ENCODE peak calls at places on chromosomes 11 and 22, in five cellular contexts. One of them, this sample, is unnamed.

GRCh38 chr11:64165482-64165841 is 451 bp downstream of the MACROD1 start:
- DNase-seq in sigmoid colon: no peak
- DNase-seq in uterus: no peak
- DNase-seq in IMR-90: no peak
- DNase-seq in GM12891: no peak
- DNase-seq in this sample: peak; percentile 62

GRCh38 chr22:40593460-40594273 is 42.9 kb downstream of the MRTFA start:
- DNase-seq in GM12891: no peak
- DNase-seq in sigmoid colon: no peak
- DNase-seq in uterus: no peak
- DNase-seq in IMR-90: no peak
- DNase-seq in this sample: no peak

GRCh38 chr11:1943977-1944376 is 3.2 kb upstream of the MRPL23 start:
- DNase-seq in IMR-90: peak; percentile 5
- DNase-seq in sigmoid colon: peak; percentile 44
- DNase-seq in uterus: peak; percentile 12
- DNase-seq in GM12891: no peak
- DNase-seq in this sample: no peak

GRCh38 chr11:36015806-36016205 is 71.9 kb downstream of the LDLRAD3 start:
- DNase-seq in sigmoid colon: peak; percentile 74
- DNase-seq in uterus: peak; percentile 26
- DNase-seq in GM12891: no peak
- DNase-seq in IMR-90: no peak
- DNase-seq in this sample: no peak

GRCh38 chr22:32325416-32325801 is 32.3 kb upstream of the RFPL3 start:
- DNase-seq in uterus: no peak
- DNase-seq in IMR-90: no peak
- DNase-seq in sigmoid colon: no peak
- DNase-seq in GM12891: no peak
- DNase-seq in this sample: peak; percentile 57

GRCh38 chr11:64619811-64620285 is 28.8 kb downstream of the SLC22A12 start:
- DNase-seq in sigmoid colon: peak; percentile 86
- DNase-seq in uterus: peak; percentile 94
- DNase-seq in IMR-90: peak; percentile 49
- DNase-seq in GM12891: no peak
- DNase-seq in this sample: no peak

GRCh38 chr22:35971418-35972119 is 57.1 kb downstream of the RBFOX2 start:
- DNase-seq in GM12891: no peak
- DNase-seq in IMR-90: peak; percentile 93
- DNase-seq in uterus: peak; percentile 69
- DNase-seq in sigmoid colon: no peak
- DNase-seq in this sample: no peak

GRCh38 chr11:122115520-122116343 is at the start of gene BLID:
- DNase-seq in IMR-90: peak; percentile 46
- DNase-seq in sigmoid colon: peak; percentile 70
- DNase-seq in uterus: peak; percentile 54
- DNase-seq in GM12891: no peak
- DNase-seq in this sample: peak; percentile 6

GRCh38 chr11:118099838-118100570 is 13.2 kb upstream of the SMIM35 start:
- DNase-seq in sigmoid colon: peak; percentile 28
- DNase-seq in GM12891: no peak
- DNase-seq in uterus: no peak
- DNase-seq in IMR-90: no peak
- DNase-seq in this sample: no peak

GRCh38 chr11:8363924-8364323 is 100.2 kb upstream of the LMO1 start:
- DNase-seq in IMR-90: no peak
- DNase-seq in uterus: no peak
- DNase-seq in GM12891: no peak
- DNase-seq in sigmoid colon: no peak
- DNase-seq in this sample: no peak

GRCh38 chr22:28017859-28018258 is 98.8 kb upstream of the PITPNB start:
- DNase-seq in IMR-90: no peak
- DNase-seq in GM12891: no peak
- DNase-seq in uterus: peak; percentile 9
- DNase-seq in sigmoid colon: peak; percentile 57
- DNase-seq in this sample: no peak

GRCh38 chr11:65868076-65868667 is 4.4 kb downstream of the EFEMP2 start:
- DNase-seq in IMR-90: no peak
- DNase-seq in uterus: peak; percentile 42
- DNase-seq in GM12891: no peak
- DNase-seq in sigmoid colon: peak; percentile 70
- DNase-seq in this sample: no peak
- TF ChIP-seq POLR2A in IMR-90: no peak
- TF ChIP-seq POLR2A in uterus: no peak
- TF ChIP-seq POLR2A in GM12891: no peak
- TF ChIP-seq POLR2A in sigmoid colon: no peak
- TF ChIP-seq POLR2A in this sample: peak; percentile 34

DNA sequence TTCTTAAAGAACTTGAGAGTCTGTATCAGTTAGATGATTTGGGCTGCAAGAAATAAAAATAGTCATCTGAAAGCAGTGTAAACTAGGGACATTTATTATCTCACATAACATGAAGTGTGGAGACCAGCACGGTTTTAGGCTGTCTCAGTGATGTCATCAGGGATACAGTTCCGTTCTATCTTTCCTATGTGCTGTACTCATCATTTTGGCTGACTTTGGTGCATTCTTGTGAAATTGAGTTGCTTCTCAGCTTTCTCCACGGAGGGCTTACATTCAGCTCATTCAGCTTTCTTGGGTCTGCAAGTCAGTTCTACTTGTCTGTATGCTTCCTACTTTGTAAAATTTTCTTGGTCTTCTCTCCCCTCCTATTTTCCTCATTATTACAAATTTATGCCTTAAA is 51.8 kb upstream of the LIN7C start:
- DNase-seq in IMR-90: peak; percentile 32
- DNase-seq in GM12891: no peak
- DNase-seq in uterus: no peak
- DNase-seq in sigmoid colon: no peak
- DNase-seq in this sample: no peak
- TF ChIP-seq POLR2A in IMR-90: no peak
- TF ChIP-seq POLR2A in GM12891: no peak
- TF ChIP-seq POLR2A in uterus: no peak
- TF ChIP-seq POLR2A in sigmoid colon: no peak
- TF ChIP-seq POLR2A in this sample: no peak

DNA sequence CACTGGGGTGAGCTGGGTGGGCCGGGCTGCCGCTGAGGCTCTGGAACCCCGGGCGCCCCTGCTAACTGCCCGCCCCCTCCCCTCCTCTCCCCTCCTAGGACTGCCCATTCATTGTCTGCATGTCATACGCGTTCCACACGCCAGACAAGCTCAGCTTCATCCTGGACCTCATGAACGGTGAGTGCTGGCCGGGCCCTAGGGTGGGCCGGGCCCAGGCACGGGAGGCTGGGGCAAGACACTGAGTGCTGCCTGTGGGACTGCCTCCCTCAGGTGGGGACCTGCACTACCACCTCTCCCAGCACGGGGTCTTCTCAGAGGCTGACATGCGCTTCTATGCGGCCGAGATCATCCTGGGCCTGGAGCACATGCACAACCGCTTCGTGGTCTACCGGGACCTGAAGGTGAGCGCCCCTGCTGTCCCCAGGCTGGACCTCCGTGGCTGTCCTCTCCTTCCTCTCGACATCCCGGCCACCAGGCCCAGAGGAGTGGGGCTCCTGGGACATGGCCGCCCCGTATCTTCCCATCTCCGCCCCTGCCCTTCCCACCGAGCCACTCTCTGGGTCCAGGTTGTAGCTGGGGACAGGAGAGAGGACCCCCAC is 7.5 kb upstream of the ANKRD13D start:
- DNase-seq in GM12891: no peak
- DNase-seq in uterus: no peak
- DNase-seq in IMR-90: no peak
- DNase-seq in sigmoid colon: peak; percentile 57
- DNase-seq in this sample: no peak
- TF ChIP-seq POLR2A in GM12891: no peak
- TF ChIP-seq POLR2A in uterus: no peak
- TF ChIP-seq POLR2A in IMR-90: no peak
- TF ChIP-seq POLR2A in sigmoid colon: no peak
- TF ChIP-seq POLR2A in this sample: no peak

GRCh38 chr11:68854273-68854958 is 12.7 kb upstream of the CPT1A start:
- DNase-seq in GM12891: no peak
- DNase-seq in uterus: no peak
- DNase-seq in sigmoid colon: no peak
- DNase-seq in IMR-90: no peak
- DNase-seq in this sample: no peak

GRCh38 chr11:68857037-68857586 is 15.4 kb upstream of the CPT1A start:
- DNase-seq in GM12891: no peak
- DNase-seq in sigmoid colon: no peak
- DNase-seq in uterus: no peak
- DNase-seq in IMR-90: no peak
- DNase-seq in this sample: no peak

GRCh38 chr11:68852628-68853027 is 10.9 kb upstream of the CPT1A start:
- DNase-seq in sigmoid colon: no peak
- DNase-seq in uterus: no peak
- DNase-seq in IMR-90: no peak
- DNase-seq in GM12891: no peak
- DNase-seq in this sample: no peak

GRCh38 chr11:68859123-68859522 is 17.4 kb upstream of the CPT1A start:
- DNase-seq in uterus: no peak
- DNase-seq in IMR-90: no peak
- DNase-seq in GM12891: no peak
- DNase-seq in sigmoid colon: no peak
- DNase-seq in this sample: no peak

DNA sequence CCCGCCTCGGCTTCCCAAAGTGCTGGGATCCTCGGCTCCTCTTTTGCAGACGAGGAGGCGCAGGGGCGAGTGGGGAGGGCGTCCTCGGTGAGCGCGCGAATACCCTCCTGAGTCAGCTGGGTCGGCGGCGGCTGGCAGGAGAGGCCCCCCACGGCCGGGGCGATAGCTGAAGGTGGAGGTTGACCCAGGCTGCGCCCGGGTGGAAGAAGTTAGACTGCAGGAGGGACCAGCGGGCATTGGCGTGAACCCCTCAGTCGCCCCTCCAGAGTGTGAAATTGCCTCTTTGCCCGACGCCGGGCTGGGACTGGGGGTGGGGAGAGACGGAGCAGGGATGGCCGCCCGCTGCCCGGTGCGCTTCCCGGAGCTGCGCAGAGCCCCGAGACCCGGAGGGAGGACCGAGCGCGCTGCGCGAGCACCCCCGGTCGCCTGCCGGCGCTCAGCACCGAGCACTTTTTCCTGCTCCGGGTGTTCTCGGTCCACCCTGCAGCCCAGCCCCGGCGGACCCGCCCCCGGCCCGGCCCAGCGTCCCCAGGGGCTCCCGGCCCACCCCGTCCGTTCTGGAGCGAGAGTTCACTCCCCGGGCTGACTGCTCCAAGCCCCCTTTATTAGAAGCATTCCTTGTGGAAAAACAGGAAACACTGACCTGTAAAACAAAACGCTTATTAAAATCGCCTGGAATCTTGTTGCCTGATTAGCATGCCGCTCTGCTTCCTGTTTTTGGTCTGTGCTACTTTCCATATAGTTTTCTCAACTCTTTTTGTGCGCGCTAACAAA is 13.7 kb upstream of the CPT1A start:
- DNase-seq in uterus: no peak
- DNase-seq in sigmoid colon: no peak
- DNase-seq in IMR-90: peak; percentile 55
- DNase-seq in GM12891: no peak
- DNase-seq in this sample: peak; percentile 39
- TF ChIP-seq POLR2A in uterus: no peak
- TF ChIP-seq POLR2A in sigmoid colon: no peak
- TF ChIP-seq POLR2A in IMR-90: no peak
- TF ChIP-seq POLR2A in GM12891: no peak
- TF ChIP-seq POLR2A in this sample: no peak

GRCh38 chr11:71453021-71453910 is at the start of gene NADSYN1:
- DNase-seq in uterus: peak; percentile 97
- DNase-seq in GM12891: peak; percentile 96
- DNase-seq in sigmoid colon: peak; percentile 98
- DNase-seq in IMR-90: peak; percentile 87
- DNase-seq in this sample: peak; percentile 97
- TF ChIP-seq POLR2A in uterus: no peak
- TF ChIP-seq POLR2A in GM12891: peak; percentile 46
- TF ChIP-seq POLR2A in sigmoid colon: peak; percentile 54
- TF ChIP-seq POLR2A in IMR-90: peak; percentile 72
- TF ChIP-seq POLR2A in this sample: peak; percentile 68

DNA sequence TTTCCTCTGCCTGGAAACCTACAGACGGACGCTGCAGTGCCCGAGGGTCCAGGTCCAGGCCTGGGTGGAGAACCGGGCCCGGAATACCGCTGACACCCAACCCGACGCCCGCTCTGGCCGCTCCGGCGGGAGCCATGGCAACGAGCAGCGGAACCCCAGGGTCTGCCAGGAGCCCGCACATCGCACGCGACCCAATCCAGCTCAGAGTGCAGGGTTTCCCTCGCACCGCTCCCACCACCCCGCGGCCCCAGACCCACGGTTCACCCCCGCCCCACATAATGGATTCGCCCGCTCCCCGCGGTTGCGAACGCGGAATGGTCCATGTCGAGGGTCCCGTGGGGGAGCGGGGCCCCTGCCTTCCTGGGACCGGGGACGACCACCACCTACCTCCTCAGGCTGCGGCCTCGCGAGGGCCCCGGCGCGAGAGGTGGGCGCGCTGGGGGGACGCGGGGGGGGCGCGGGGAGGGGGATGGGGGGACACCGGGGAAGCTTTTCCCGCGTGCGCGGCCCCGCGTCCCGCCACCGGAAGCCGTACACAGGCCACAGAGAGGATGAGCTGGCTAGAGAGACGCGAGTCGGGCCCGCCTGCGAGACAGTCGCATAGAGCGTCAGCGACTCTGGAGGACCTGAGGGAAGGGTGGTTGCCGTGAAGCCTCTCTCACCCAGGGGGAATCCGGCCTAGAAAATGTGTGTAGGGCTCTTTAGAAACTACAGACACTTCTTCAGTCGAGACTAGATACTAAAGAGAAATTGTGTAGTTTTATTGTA is at the start of gene SSRP1:
- DNase-seq in uterus: peak; percentile 87
- DNase-seq in GM12891: peak; percentile 92
- DNase-seq in IMR-90: peak; percentile 83
- DNase-seq in sigmoid colon: peak; percentile 95
- DNase-seq in this sample: peak; percentile 91
- TF ChIP-seq POLR2A in uterus: no peak
- TF ChIP-seq POLR2A in GM12891: peak; percentile 81
- TF ChIP-seq POLR2A in IMR-90: peak; percentile 66
- TF ChIP-seq POLR2A in sigmoid colon: peak; percentile 25
- TF ChIP-seq POLR2A in this sample: peak; percentile 64

GRCh38 chr11:127340438-127340837 is 339.9 kb upstream of the KIRREL3 start:
- DNase-seq in GM12891: no peak
- DNase-seq in sigmoid colon: no peak
- DNase-seq in IMR-90: no peak
- DNase-seq in uterus: no peak
- DNase-seq in this sample: no peak
- TF ChIP-seq POLR2A in GM12891: no peak
- TF ChIP-seq POLR2A in sigmoid colon: no peak
- TF ChIP-seq POLR2A in IMR-90: no peak
- TF ChIP-seq POLR2A in uterus: no peak
- TF ChIP-seq POLR2A in this sample: no peak

GRCh38 chr11:74397531-74398243 is 546 bp downstream of the PGM2L1 start:
- DNase-seq in IMR-90: peak; percentile 30
- DNase-seq in sigmoid colon: no peak
- DNase-seq in uterus: no peak
- DNase-seq in GM12891: peak; percentile 25
- DNase-seq in this sample: peak; percentile 55

GRCh38 chr11:74403607-74404006 is 5.4 kb upstream of the PGM2L1 start:
- DNase-seq in uterus: no peak
- DNase-seq in sigmoid colon: no peak
- DNase-seq in IMR-90: no peak
- DNase-seq in GM12891: no peak
- DNase-seq in this sample: no peak

GRCh38 chr11:74398244-74399159 is at the start of gene PGM2L1:
- DNase-seq in IMR-90: peak; percentile 90
- DNase-seq in sigmoid colon: peak; percentile 97
- DNase-seq in GM12891: peak; percentile 87
- DNase-seq in uterus: peak; percentile 96
- DNase-seq in this sample: peak; percentile 98
- TF ChIP-seq POLR2A in IMR-90: peak; percentile 48
- TF ChIP-seq POLR2A in sigmoid colon: no peak
- TF ChIP-seq POLR2A in GM12891: no peak
- TF ChIP-seq POLR2A in uterus: peak; percentile 52
- TF ChIP-seq POLR2A in this sample: peak; percentile 77

GRCh38 chr22:49692499-49693225 is 135.0 kb downstream of the BRD1 start:
- DNase-seq in uterus: no peak
- DNase-seq in GM12891: no peak
- DNase-seq in IMR-90: no peak
- DNase-seq in sigmoid colon: no peak
- DNase-seq in this sample: no peak
- TF ChIP-seq POLR2A in uterus: no peak
- TF ChIP-seq POLR2A in GM12891: no peak
- TF ChIP-seq POLR2A in IMR-90: no peak
- TF ChIP-seq POLR2A in sigmoid colon: no peak
- TF ChIP-seq POLR2A in this sample: no peak